ENCODE peak calls at places on chromosomes 2 and 18, in six cellular contexts. One of them, this sample, is unnamed.

GRCh38 chr2:81858998-81859397 is 1554.4 kb upstream of the LRRTM1 start:
- DNase-seq in DMS 273 treated with DMSO at 0.1 percent for 48 hours: no peak
- DNase-seq in AG04449: no peak
- DNase-seq in body of pancreas: no peak
- DNase-seq in activated T-helper 1 cell treated with anti-CD3 and anti-CD28 coated beads, Interleukin-2, amount 50 U/mL, for 16 hours: no peak
- DNase-seq in NCI-H774: no peak
- DNase-seq in this sample: no peak

GRCh38 chr2:240196716-240197438 is 56.4 kb upstream of the OTOS start:
- DNase-seq in DMS 273 treated with DMSO at 0.1 percent for 48 hours: no peak
- DNase-seq in AG04449: no peak
- DNase-seq in body of pancreas: no peak
- DNase-seq in activated T-helper 1 cell treated with anti-CD3 and anti-CD28 coated beads, Interleukin-2, amount 50 U/mL, for 16 hours: no peak
- DNase-seq in NCI-H774: no peak
- DNase-seq in this sample: no peak

GRCh38 chr18:9951022-9951859 is 37.4 kb downstream of the VAPA start:
- DNase-seq in DMS 273 treated with DMSO at 0.1 percent for 48 hours: no peak
- DNase-seq in AG04449: no peak
- DNase-seq in body of pancreas: peak
- DNase-seq in activated T-helper 1 cell treated with anti-CD3 and anti-CD28 coated beads, Interleukin-2, amount 50 U/mL, for 16 hours: no peak
- DNase-seq in NCI-H774: no peak
- DNase-seq in this sample: peak

GRCh38 chr2:46749042-46749461 is 166.6 kb downstream of the MCFD2 start:
- DNase-seq in DMS 273 treated with DMSO at 0.1 percent for 48 hours: no peak
- DNase-seq in AG04449: peak
- DNase-seq in body of pancreas: peak
- DNase-seq in activated T-helper 1 cell treated with anti-CD3 and anti-CD28 coated beads, Interleukin-2, amount 50 U/mL, for 16 hours: no peak
- DNase-seq in NCI-H774: no peak
- DNase-seq in this sample: peak

GRCh38 chr2:181764095-181764963 is 84.0 kb upstream of the NEUROD1 start:
- DNase-seq in DMS 273 treated with DMSO at 0.1 percent for 48 hours: peak
- DNase-seq in AG04449: no peak
- DNase-seq in body of pancreas: no peak
- DNase-seq in activated T-helper 1 cell treated with anti-CD3 and anti-CD28 coated beads, Interleukin-2, amount 50 U/mL, for 16 hours: no peak
- DNase-seq in NCI-H774: no peak
- DNase-seq in this sample: no peak

GRCh38 chr2:216849987-216850386 is 9.9 kb downstream of the TNP1 start:
- DNase-seq in DMS 273 treated with DMSO at 0.1 percent for 48 hours: no peak
- DNase-seq in AG04449: no peak
- DNase-seq in body of pancreas: peak
- DNase-seq in activated T-helper 1 cell treated with anti-CD3 and anti-CD28 coated beads, Interleukin-2, amount 50 U/mL, for 16 hours: no peak
- DNase-seq in NCI-H774: no peak
- DNase-seq in this sample: no peak

GRCh38 chr2:216740557-216741222 is 45.3 kb upstream of the IGFBP5 start:
- DNase-seq in DMS 273 treated with DMSO at 0.1 percent for 48 hours: no peak
- DNase-seq in AG04449: no peak
- DNase-seq in body of pancreas: peak
- DNase-seq in activated T-helper 1 cell treated with anti-CD3 and anti-CD28 coated beads, Interleukin-2, amount 50 U/mL, for 16 hours: no peak
- DNase-seq in NCI-H774: no peak
- DNase-seq in this sample: no peak

GRCh38 chr2:165691615-165692014 is 102.4 kb downstream of the GALNT3 start:
- DNase-seq in DMS 273 treated with DMSO at 0.1 percent for 48 hours: no peak
- DNase-seq in AG04449: no peak
- DNase-seq in body of pancreas: no peak
- DNase-seq in activated T-helper 1 cell treated with anti-CD3 and anti-CD28 coated beads, Interleukin-2, amount 50 U/mL, for 16 hours: no peak
- DNase-seq in NCI-H774: no peak
- DNase-seq in this sample: peak

GRCh38 chr2:134283701-134284100 is 29.8 kb downstream of the MGAT5 start:
- DNase-seq in DMS 273 treated with DMSO at 0.1 percent for 48 hours: no peak
- DNase-seq in AG04449: no peak
- DNase-seq in body of pancreas: no peak
- DNase-seq in activated T-helper 1 cell treated with anti-CD3 and anti-CD28 coated beads, Interleukin-2, amount 50 U/mL, for 16 hours: no peak
- DNase-seq in NCI-H774: no peak
- DNase-seq in this sample: no peak

GRCh38 chr2:25982968-25983280 is 627 bp upstream of the KIF3C start:
- DNase-seq in DMS 273 treated with DMSO at 0.1 percent for 48 hours: no peak
- DNase-seq in AG04449: no peak
- DNase-seq in body of pancreas: no peak
- DNase-seq in activated T-helper 1 cell treated with anti-CD3 and anti-CD28 coated beads, Interleukin-2, amount 50 U/mL, for 16 hours: no peak
- DNase-seq in NCI-H774: no peak
- DNase-seq in this sample: no peak

GRCh38 chr18:13541621-13542519 is 184.5 kb downstream of the FAM210A start:
- DNase-seq in DMS 273 treated with DMSO at 0.1 percent for 48 hours: no peak
- DNase-seq in AG04449: no peak
- DNase-seq in body of pancreas: no peak
- DNase-seq in activated T-helper 1 cell treated with anti-CD3 and anti-CD28 coated beads, Interleukin-2, amount 50 U/mL, for 16 hours: no peak
- DNase-seq in NCI-H774: no peak
- DNase-seq in this sample: no peak

GRCh38 chr2:199457147-199458016 is at the start of gene SATB2:
- DNase-seq in DMS 273 treated with DMSO at 0.1 percent for 48 hours: peak
- DNase-seq in AG04449: no peak
- DNase-seq in body of pancreas: no peak
- DNase-seq in activated T-helper 1 cell treated with anti-CD3 and anti-CD28 coated beads, Interleukin-2, amount 50 U/mL, for 16 hours: no peak
- DNase-seq in NCI-H774: no peak
- DNase-seq in this sample: peak

GRCh38 chr2:60463249-60463648 is 90.2 kb downstream of the BCL11A start:
- DNase-seq in DMS 273 treated with DMSO at 0.1 percent for 48 hours: no peak
- DNase-seq in AG04449: no peak
- DNase-seq in body of pancreas: no peak
- DNase-seq in activated T-helper 1 cell treated with anti-CD3 and anti-CD28 coated beads, Interleukin-2, amount 50 U/mL, for 16 hours: no peak
- DNase-seq in NCI-H774: no peak
- DNase-seq in this sample: peak

GRCh38 chr2:2850891-2851290 is 519.8 kb upstream of the MYT1L start:
- DNase-seq in DMS 273 treated with DMSO at 0.1 percent for 48 hours: no peak
- DNase-seq in AG04449: no peak
- DNase-seq in body of pancreas: no peak
- DNase-seq in activated T-helper 1 cell treated with anti-CD3 and anti-CD28 coated beads, Interleukin-2, amount 50 U/mL, for 16 hours: no peak
- DNase-seq in NCI-H774: no peak
- DNase-seq in this sample: no peak

GRCh38 chr2:160783481-160783880 is 289.9 kb upstream of the RBMS1 start:
- DNase-seq in DMS 273 treated with DMSO at 0.1 percent for 48 hours: no peak
- DNase-seq in AG04449: no peak
- DNase-seq in body of pancreas: no peak
- DNase-seq in activated T-helper 1 cell treated with anti-CD3 and anti-CD28 coated beads, Interleukin-2, amount 50 U/mL, for 16 hours: no peak
- DNase-seq in NCI-H774: no peak
- DNase-seq in this sample: peak

GRCh38 chr2:61853848-61854434 is at the start of gene FAM161A:
- DNase-seq in DMS 273 treated with DMSO at 0.1 percent for 48 hours: peak
- DNase-seq in AG04449: peak
- DNase-seq in body of pancreas: peak
- DNase-seq in activated T-helper 1 cell treated with anti-CD3 and anti-CD28 coated beads, Interleukin-2, amount 50 U/mL, for 16 hours: peak
- DNase-seq in NCI-H774: peak
- DNase-seq in this sample: peak

GRCh38 chr2:46135936-46136335 is 161.3 kb upstream of the EPAS1 start:
- DNase-seq in DMS 273 treated with DMSO at 0.1 percent for 48 hours: no peak
- DNase-seq in AG04449: peak
- DNase-seq in body of pancreas: no peak
- DNase-seq in activated T-helper 1 cell treated with anti-CD3 and anti-CD28 coated beads, Interleukin-2, amount 50 U/mL, for 16 hours: no peak
- DNase-seq in NCI-H774: no peak
- DNase-seq in this sample: no peak

GRCh38 chr2:2293527-2294089 is 37.5 kb downstream of the MYT1L start:
- DNase-seq in DMS 273 treated with DMSO at 0.1 percent for 48 hours: no peak
- DNase-seq in AG04449: no peak
- DNase-seq in body of pancreas: no peak
- DNase-seq in activated T-helper 1 cell treated with anti-CD3 and anti-CD28 coated beads, Interleukin-2, amount 50 U/mL, for 16 hours: no peak
- DNase-seq in NCI-H774: no peak
- DNase-seq in this sample: no peak

GRCh38 chr2:99066075-99066557 is 75.4 kb upstream of the C2orf15 start:
- DNase-seq in DMS 273 treated with DMSO at 0.1 percent for 48 hours: peak
- DNase-seq in AG04449: no peak
- DNase-seq in body of pancreas: peak
- DNase-seq in activated T-helper 1 cell treated with anti-CD3 and anti-CD28 coated beads, Interleukin-2, amount 50 U/mL, for 16 hours: no peak
- DNase-seq in NCI-H774: peak
- DNase-seq in this sample: peak

GRCh38 chr18:46343940-46344372 is 239.8 kb downstream of the HAUS1 start:
- DNase-seq in DMS 273 treated with DMSO at 0.1 percent for 48 hours: no peak
- DNase-seq in AG04449: no peak
- DNase-seq in body of pancreas: peak
- DNase-seq in activated T-helper 1 cell treated with anti-CD3 and anti-CD28 coated beads, Interleukin-2, amount 50 U/mL, for 16 hours: peak
- DNase-seq in NCI-H774: no peak
- DNase-seq in this sample: no peak